ENCODE peak calls at places on chromosomes 16 and 17, in eight cellular contexts. L, I, F, U, Z, B, N and S are unnamed samples.

GRCh38 chr16:84759061-84759460 is 59.3 kb downstream of the USP10 start:
- DNase-seq in L (no peak), F (peak; percentile 72), B (peak; percentile 55), U (no peak), N (no peak), Z (no peak), I (no peak), S (no peak)

GRCh38 chr16:66390346-66391108 is 24.0 kb downstream of the CDH5 start:
- DNase-seq in L (no peak), F (no peak), U (no peak), N (no peak), B (no peak), Z (peak; percentile 20), I (no peak), S (no peak)

GRCh38 chr17:41835214-41835799 is 725 bp downstream of the NT5C3B start:
- DNase-seq in I (no peak), B (no peak), L (no peak), F (no peak), U (no peak), N (no peak), Z (no peak), S (no peak)

GRCh38 chr17:2782030-2782429 is 14.2 kb upstream of the RAP1GAP2 start:
- DNase-seq in I (no peak), U (no peak), N (peak; percentile 15), L (no peak), F (peak; percentile 61), B (no peak), Z (no peak), S (no peak)

GRCh38 chr16:90077757-90078593 is 844 bp upstream of the PRDM7 start:
- DNase-seq in U (no peak), Z (no peak), L (no peak), B (peak; percentile 42), I (peak; percentile 7), N (no peak), F (peak; percentile 42), S (no peak)

GRCh38 chr17:77730376-77730775 is 228.1 kb upstream of the TNRC6C start:
- DNase-seq in I (no peak), F (no peak), U (no peak), Z (no peak), L (no peak), B (no peak), N (no peak), S (no peak)

GRCh38 chr17:58702708-58703107 is 10.3 kb downstream of the RAD51C start:
- DNase-seq in F (no peak), L (no peak), I (no peak), B (no peak), Z (no peak), N (no peak), U (no peak), S (no peak)

GRCh38 chr17:74147436-74147835 is 56.0 kb upstream of the RPL38 start:
- DNase-seq in I (no peak), U (no peak), F (no peak), Z (no peak), L (no peak), B (no peak), N (no peak), S (no peak)

GRCh38 chr17:48790607-48791127 is 26.4 kb downstream of the TTLL6 start:
- DNase-seq in Z (no peak), N (no peak), L (no peak), I (no peak), U (no peak), B (no peak), F (no peak), S (no peak)

GRCh38 chr17:48799069-48799710 is 17.8 kb downstream of the TTLL6 start:
- DNase-seq in L (no peak), I (no peak), F (no peak), N (no peak), U (no peak), B (no peak), Z (no peak), S (no peak)

GRCh38 chr17:48792033-48792798 is 24.8 kb downstream of the TTLL6 start:
- DNase-seq in I (no peak), Z (no peak), U (no peak), F (no peak), B (no peak), N (no peak), L (no peak), S (no peak)

GRCh38 chr17:48791128-48792032 is 25.6 kb downstream of the TTLL6 start:
- DNase-seq in B (peak; percentile 85), N (peak; percentile 55), U (peak; percentile 32), F (peak; percentile 79), Z (peak; percentile 89), I (peak; percentile 79), L (peak; percentile 56), S (peak; percentile 73)

DNA sequence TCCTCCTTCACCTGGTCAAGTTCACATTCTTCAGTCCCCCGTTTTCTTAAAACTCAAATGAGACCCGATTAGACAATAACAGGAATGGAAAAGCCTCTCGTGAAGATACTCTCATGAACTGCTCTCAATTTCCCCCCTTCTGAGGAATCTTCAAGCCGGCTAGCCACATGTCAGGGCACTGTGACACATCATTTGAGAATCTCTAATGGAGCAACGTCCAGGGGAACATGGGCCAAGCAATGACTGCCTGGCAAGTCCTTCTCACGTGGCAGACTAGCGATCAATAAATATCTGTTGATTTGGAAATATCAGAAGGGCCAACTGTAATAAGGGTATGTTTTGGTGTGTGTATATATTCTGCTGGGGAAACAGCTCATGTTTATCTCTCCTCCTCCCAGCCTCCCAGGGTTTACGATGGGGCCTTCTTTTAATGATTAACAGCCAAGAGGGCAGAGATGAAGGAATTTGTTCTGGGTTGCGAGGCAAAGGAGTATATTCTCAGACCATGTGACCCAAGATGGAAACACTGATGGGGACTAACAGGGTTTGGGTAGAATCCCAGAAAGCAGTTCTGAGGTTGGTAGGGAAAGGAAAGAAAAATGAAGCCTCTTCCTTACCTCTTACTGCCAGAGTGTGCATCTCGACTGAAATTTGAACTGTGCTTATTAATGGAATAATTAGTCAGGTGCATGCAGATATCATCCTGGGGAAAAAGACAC is 21.4 kb downstream of the TTLL6 start:
- DNase-seq in B (peak; percentile 77), I (no peak), Z (no peak), U (no peak), L (no peak), N (peak; percentile 26), F (peak; percentile 81), S (no peak)
- H3K27ac ChIP-seq in B (no peak overlapping the region), I (no peak overlapping the region), Z (no peak overlapping the region), U (no peak overlapping the region), L (no peak overlapping the region), N (peak overlapping the region; percentile 57), F (peak overlapping the region; percentile 16), S (no peak overlapping the region)

DNA sequence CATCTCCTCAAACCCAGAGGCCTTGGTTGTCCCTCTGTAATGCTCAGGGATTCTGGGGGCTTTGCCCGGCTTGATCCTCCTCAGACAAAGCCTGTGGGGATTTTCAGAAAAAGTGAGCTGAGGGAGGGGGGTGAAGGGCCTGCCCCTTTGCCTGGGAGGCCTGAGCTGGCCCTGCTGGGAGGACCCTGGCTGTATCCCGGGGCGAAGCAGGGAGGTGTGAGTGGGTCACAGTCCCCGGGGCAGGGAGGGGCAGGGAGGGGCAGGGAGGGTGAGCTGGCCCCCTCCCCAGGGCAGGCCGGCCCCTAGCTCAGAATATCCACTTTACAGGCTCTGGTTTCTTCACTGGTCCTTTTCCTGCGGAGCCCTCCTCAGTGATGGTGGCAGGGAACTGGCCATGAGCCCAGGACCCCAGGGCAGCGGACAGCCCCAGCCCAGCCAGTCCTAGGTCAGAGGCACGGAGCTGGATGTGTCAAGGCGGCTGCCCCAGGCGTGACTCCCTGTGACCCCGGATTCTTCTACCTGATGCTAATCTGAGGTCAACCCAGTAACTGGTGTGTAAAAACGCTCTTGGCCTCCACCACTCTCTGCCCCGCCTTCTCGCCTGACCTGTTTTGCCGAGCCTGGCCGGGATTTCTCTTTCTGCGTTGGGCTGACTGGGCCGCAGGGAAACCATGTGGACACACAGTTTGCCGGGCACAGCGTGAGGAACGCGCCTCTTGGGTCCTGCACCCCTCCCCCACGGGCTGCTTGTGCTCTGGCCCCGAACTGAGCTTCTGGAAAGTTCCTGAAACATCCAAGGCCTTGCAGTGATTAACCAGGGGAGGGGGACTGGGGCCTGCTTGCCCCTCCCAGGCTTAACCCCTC is 5.8 kb upstream of the FASN start:
- DNase-seq in L (no peak), U (no peak), Z (peak; percentile 89), F (no peak), B (peak; percentile 29), I (no peak), N (no peak), S (no peak)
- H3K27ac ChIP-seq in L (peak overlapping the region; percentile 57), U (peak overlapping the region; percentile 18), Z (peak overlapping the region; percentile 91), F (no peak overlapping the region), B (no peak overlapping the region), I (no peak overlapping the region), N (no peak overlapping the region), S (no peak overlapping the region)

DNA sequence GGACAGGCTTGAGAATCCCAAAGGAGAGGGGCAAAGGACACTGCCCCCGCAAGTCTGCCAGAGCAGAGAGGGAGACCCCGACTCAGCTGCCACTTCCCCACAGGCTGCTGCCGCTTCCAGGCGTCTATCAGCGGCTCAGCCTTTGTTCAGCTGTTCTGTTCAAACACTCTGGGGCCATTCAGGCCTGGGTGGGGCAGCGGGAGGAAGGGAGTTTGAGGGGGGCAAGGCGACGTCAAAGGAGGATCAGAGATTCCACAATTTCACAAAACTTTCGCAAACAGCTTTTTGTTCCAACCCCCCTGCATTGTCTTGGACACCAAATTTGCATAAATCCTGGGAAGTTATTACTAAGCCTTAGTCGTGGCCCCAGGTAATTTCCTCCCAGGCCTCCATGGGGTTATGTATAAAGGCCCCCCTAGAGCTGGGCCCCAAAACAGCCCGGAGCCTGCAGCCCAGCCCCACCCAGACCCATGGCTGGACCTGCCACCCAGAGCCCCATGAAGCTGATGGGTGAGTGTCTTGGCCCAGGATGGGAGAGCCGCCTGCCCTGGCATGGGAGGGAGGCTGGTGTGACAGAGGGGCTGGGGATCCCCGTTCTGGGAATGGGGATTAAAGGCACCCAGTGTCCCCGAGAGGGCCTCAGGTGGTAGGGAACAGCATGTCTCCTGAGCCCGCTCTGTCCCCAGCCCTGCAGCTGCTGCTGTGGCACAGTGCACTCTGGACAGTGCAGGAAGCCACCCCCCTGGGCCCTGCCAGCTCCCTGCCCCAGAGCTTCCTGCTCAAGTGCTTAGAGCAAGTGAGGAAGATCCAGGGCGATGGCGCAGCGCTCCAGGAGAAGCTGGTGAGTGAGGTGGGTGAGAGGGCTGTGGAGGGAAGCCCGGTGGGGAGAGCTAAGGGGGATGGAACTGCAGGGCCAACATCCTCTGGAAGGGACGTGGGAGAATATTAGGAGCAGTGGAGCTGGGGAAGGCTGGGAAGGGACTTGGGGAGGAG is at the start of gene CSF3:
- DNase-seq in Z (peak; percentile 43), L (no peak), I (peak; percentile 31), F (no peak), U (no peak), B (peak; percentile 41), N (no peak), S (no peak)
- H3K27ac ChIP-seq in Z (peak within 1 kb of the TSS; percentile 52), L (peak within 1 kb of the TSS; percentile 56), I (peak within 1 kb of the TSS; percentile 88), F (no peak within 1 kb of the TSS), U (no peak within 1 kb of the TSS), B (no peak within 1 kb of the TSS), N (peak within 1 kb of the TSS; percentile 2), S (no peak within 1 kb of the TSS)

GRCh38 chr17:34588266-34588665 is 8.9 kb downstream of the TMEM132E start:
- DNase-seq in B (no peak), Z (no peak), U (no peak), I (no peak), F (no peak), N (no peak), L (no peak), S (no peak)

GRCh38 chr17:34589120-34589965 is 10.0 kb downstream of the TMEM132E start:
- DNase-seq in L (no peak), Z (no peak), I (no peak), N (no peak), B (no peak), F (no peak), U (no peak), S (no peak)

GRCh38 chr17:34582901-34583245 is 3.5 kb downstream of the TMEM132E start:
- DNase-seq in U (no peak), Z (no peak), B (no peak), N (no peak), I (no peak), F (no peak), L (no peak), S (no peak)

GRCh38 chr17:34584805-34585416 is 5.5 kb downstream of the TMEM132E start:
- DNase-seq in L (no peak), N (no peak), B (peak; percentile 15), Z (no peak), I (peak; percentile 4), U (no peak), F (peak; percentile 2), S (no peak)

DNA sequence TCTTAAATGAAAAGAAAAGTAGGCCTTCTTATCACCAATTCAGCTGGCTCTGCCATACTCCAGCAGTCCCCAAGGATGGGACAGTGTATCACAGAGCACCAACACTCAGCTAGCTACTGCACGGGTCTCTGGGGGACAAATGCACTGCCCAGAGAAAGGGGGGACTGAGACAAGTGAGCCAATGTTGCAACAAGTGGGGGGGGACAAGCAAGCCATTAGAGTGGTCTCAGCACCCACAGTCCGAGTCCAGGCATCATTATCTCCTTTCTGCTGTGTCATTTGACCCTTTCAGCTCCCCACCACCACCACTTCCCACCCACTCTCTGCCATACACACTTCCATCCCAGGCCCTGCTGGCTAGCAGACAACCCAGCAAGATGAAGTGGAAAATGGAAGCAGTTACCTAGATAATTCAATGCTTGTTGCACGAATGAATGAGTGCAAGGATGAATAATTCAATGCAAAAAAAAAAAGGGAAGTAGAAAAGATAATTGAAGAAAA is 7.0 kb downstream of the TMEM132E start:
- DNase-seq in L (no peak), B (no peak), I (no peak), N (no peak), F (no peak), U (no peak), Z (no peak), S (no peak)
- H3K27ac ChIP-seq in L (no peak overlapping the region), B (no peak overlapping the region), I (no peak overlapping the region), N (no peak overlapping the region), F (no peak overlapping the region), U (no peak overlapping the region), Z (no peak overlapping the region), S (no peak overlapping the region)